ENCODE peak calls at places on chromosomes 12 and 14, in ten cellular contexts. P is amniotic stem cell; L is activated naive CD4-positive, alpha-beta T cell treated with anti-CD3 and anti-CD28 coated beads for 36 hours; C is EL; S is AG04450; T is stimulated activated CD4-positive, alpha-beta T cell treated with anti-CD3 and anti-CD28 coated beads, Interleukin-2, amount 100 ng/mL, for 24 hours; W is D341Med; Z is left cardiac atrium; R is effector CD8-positive, alpha-beta T cell; K is fibroblast of mammary gland. O is an unnamed sample.

GRCh38 chr14:64388533-64389243 is 535 bp downstream of the MTHFD1 start:
- DNase-seq in L (peak), C (peak), P (peak), S (no peak), T (no peak), R (no peak), Z (no peak), K (peak), W (no peak), O (peak)

GRCh38 chr14:74619672-74620131 is 7.7 kb upstream of the LTBP2 start:
- DNase-seq in W (no peak), L (no peak), S (peak), K (peak), P (peak), Z (peak), T (no peak), R (no peak), C (peak), O (peak)

GRCh38 chr12:86712425-86712843 is 456.2 kb upstream of the MGAT4C start:
- DNase-seq in W (no peak), P (peak), K (peak), C (peak), S (peak), T (no peak), L (no peak), Z (no peak), R (no peak), O (peak)

GRCh38 chr12:99810718-99811593 is 163.4 kb downstream of the GARIN6 start:
- DNase-seq in T (no peak), P (peak), S (no peak), Z (no peak), W (peak), R (no peak), C (peak), K (peak), L (no peak), O (peak)

GRCh38 chr12:5976711-5977110 is 31.7 kb upstream of the ANO2 start:
- DNase-seq in C (no peak), L (no peak), S (no peak), R (no peak), K (no peak), Z (no peak), P (no peak), T (no peak), W (no peak), O (no peak)

GRCh38 chr12:28776913-28777312 is 372.2 kb upstream of the FAR2 start:
- DNase-seq in K (no peak), C (no peak), L (no peak), R (no peak), W (no peak), S (no peak), Z (no peak), P (no peak), T (no peak), O (no peak)

GRCh38 chr12:32309811-32310755 is 89.3 kb upstream of the FGD4 start:
- DNase-seq in P (no peak), Z (no peak), S (no peak), C (no peak), L (no peak), W (peak), T (no peak), R (no peak), K (peak), O (peak)

GRCh38 chr12:49762468-49762847 is 21.1 kb downstream of the TMBIM6 start:
- DNase-seq in C (no peak), S (no peak), Z (no peak), T (no peak), R (no peak), L (peak), K (no peak), W (no peak), P (no peak), O (no peak)

GRCh38 chr14:34051966-34052657 is 101.2 kb upstream of the EGLN3 start:
- DNase-seq in T (no peak), W (no peak), K (peak), Z (no peak), P (no peak), S (no peak), C (peak), R (no peak), L (no peak), O (peak)

O was measured in fibroblast of the aortic adventitia.